ENCODE peak calls at places on chromosomes 7 and 10, in six cellular contexts. One of them, this sample, is unnamed.

GRCh38 chr10:9792181-9792580 is 1225.5 kb upstream of the CELF2 start:
- DNase-seq in stimulated activated CD4-positive, alpha-beta T cell treated with anti-CD3 and anti-CD28 coated beads, Interleukin-12 subunit alpha, Interleukin-12 subunit beta, amount 100 ng/mL, for 4 hours: no peak
- DNase-seq in NCI-H2081: no peak
- DNase-seq in GM23248: peak; percentile 11
- DNase-seq in IMR-90: peak; percentile 37
- DNase-seq in activated gamma-delta T cell: no peak
- DNase-seq in this sample: no peak

GRCh38 chr10:80141696-80142460 is 9.3 kb downstream of the PLAC9 start:
- DNase-seq in stimulated activated CD4-positive, alpha-beta T cell treated with anti-CD3 and anti-CD28 coated beads, Interleukin-12 subunit alpha, Interleukin-12 subunit beta, amount 100 ng/mL, for 4 hours: no peak
- DNase-seq in NCI-H2081: no peak
- DNase-seq in GM23248: no peak
- DNase-seq in IMR-90: no peak
- DNase-seq in activated gamma-delta T cell: no peak
- DNase-seq in this sample: no peak

GRCh38 chr10:10850227-10850626 is 167.4 kb upstream of the CELF2 start:
- DNase-seq in stimulated activated CD4-positive, alpha-beta T cell treated with anti-CD3 and anti-CD28 coated beads, Interleukin-12 subunit alpha, Interleukin-12 subunit beta, amount 100 ng/mL, for 4 hours: no peak
- DNase-seq in NCI-H2081: no peak
- DNase-seq in GM23248: no peak
- DNase-seq in IMR-90: no peak
- DNase-seq in activated gamma-delta T cell: no peak
- DNase-seq in this sample: no peak

GRCh38 chr10:48800283-48800675 is 115.6 kb downstream of the WDFY4 start:
- DNase-seq in stimulated activated CD4-positive, alpha-beta T cell treated with anti-CD3 and anti-CD28 coated beads, Interleukin-12 subunit alpha, Interleukin-12 subunit beta, amount 100 ng/mL, for 4 hours: no peak
- DNase-seq in NCI-H2081: no peak
- DNase-seq in GM23248: no peak
- DNase-seq in IMR-90: no peak
- DNase-seq in activated gamma-delta T cell: no peak
- DNase-seq in this sample: no peak

GRCh38 chr7:74683799-74684198 is 26.3 kb downstream of the GTF2I start:
- DNase-seq in stimulated activated CD4-positive, alpha-beta T cell treated with anti-CD3 and anti-CD28 coated beads, Interleukin-12 subunit alpha, Interleukin-12 subunit beta, amount 100 ng/mL, for 4 hours: no peak
- DNase-seq in NCI-H2081: no peak
- DNase-seq in GM23248: no peak
- DNase-seq in IMR-90: no peak
- DNase-seq in activated gamma-delta T cell: no peak
- DNase-seq in this sample: no peak

GRCh38 chr10:108582387-108582786 is 1340.9 kb downstream of the XPNPEP1 start:
- DNase-seq in stimulated activated CD4-positive, alpha-beta T cell treated with anti-CD3 and anti-CD28 coated beads, Interleukin-12 subunit alpha, Interleukin-12 subunit beta, amount 100 ng/mL, for 4 hours: no peak
- DNase-seq in NCI-H2081: no peak
- DNase-seq in GM23248: peak; percentile 46
- DNase-seq in IMR-90: no peak
- DNase-seq in activated gamma-delta T cell: no peak
- DNase-seq in this sample: no peak

GRCh38 chr10:97631098-97631497 is 2.2 kb downstream of the MORN4 start:
- DNase-seq in stimulated activated CD4-positive, alpha-beta T cell treated with anti-CD3 and anti-CD28 coated beads, Interleukin-12 subunit alpha, Interleukin-12 subunit beta, amount 100 ng/mL, for 4 hours: no peak
- DNase-seq in NCI-H2081: no peak
- DNase-seq in GM23248: peak; percentile 55
- DNase-seq in IMR-90: peak; percentile 86
- DNase-seq in activated gamma-delta T cell: no peak
- DNase-seq in this sample: no peak

GRCh38 chr7:1794888-1795542 is 124.9 kb downstream of the ELFN1 start:
- DNase-seq in stimulated activated CD4-positive, alpha-beta T cell treated with anti-CD3 and anti-CD28 coated beads, Interleukin-12 subunit alpha, Interleukin-12 subunit beta, amount 100 ng/mL, for 4 hours: no peak
- DNase-seq in NCI-H2081: peak; percentile 35
- DNase-seq in GM23248: no peak
- DNase-seq in IMR-90: no peak
- DNase-seq in activated gamma-delta T cell: no peak
- DNase-seq in this sample: no peak

GRCh38 chr10:80506189-80506575 is 31.5 kb upstream of the SH2D4B start:
- DNase-seq in stimulated activated CD4-positive, alpha-beta T cell treated with anti-CD3 and anti-CD28 coated beads, Interleukin-12 subunit alpha, Interleukin-12 subunit beta, amount 100 ng/mL, for 4 hours: no peak
- DNase-seq in NCI-H2081: no peak
- DNase-seq in GM23248: peak; percentile 40
- DNase-seq in IMR-90: peak; percentile 75
- DNase-seq in activated gamma-delta T cell: no peak
- DNase-seq in this sample: no peak

GRCh38 chr7:158966780-158967390 is 110.5 kb downstream of the DYNC2I1 start:
- DNase-seq in stimulated activated CD4-positive, alpha-beta T cell treated with anti-CD3 and anti-CD28 coated beads, Interleukin-12 subunit alpha, Interleukin-12 subunit beta, amount 100 ng/mL, for 4 hours: no peak
- DNase-seq in NCI-H2081: no peak
- DNase-seq in GM23248: no peak
- DNase-seq in IMR-90: no peak
- DNase-seq in activated gamma-delta T cell: no peak
- DNase-seq in this sample: no peak

GRCh38 chr7:98216941-98217622 is 5.8 kb downstream of the BHLHA15 start:
- DNase-seq in stimulated activated CD4-positive, alpha-beta T cell treated with anti-CD3 and anti-CD28 coated beads, Interleukin-12 subunit alpha, Interleukin-12 subunit beta, amount 100 ng/mL, for 4 hours: no peak
- DNase-seq in NCI-H2081: no peak
- DNase-seq in GM23248: no peak
- DNase-seq in IMR-90: no peak
- DNase-seq in activated gamma-delta T cell: no peak
- DNase-seq in this sample: no peak

GRCh38 chr7:93228302-93228701 is 2.0 kb upstream of the HEPACAM2 start:
- DNase-seq in stimulated activated CD4-positive, alpha-beta T cell treated with anti-CD3 and anti-CD28 coated beads, Interleukin-12 subunit alpha, Interleukin-12 subunit beta, amount 100 ng/mL, for 4 hours: no peak
- DNase-seq in NCI-H2081: peak; percentile 86
- DNase-seq in GM23248: peak; percentile 74
- DNase-seq in IMR-90: peak; percentile 70
- DNase-seq in activated gamma-delta T cell: no peak
- DNase-seq in this sample: no peak

GRCh38 chr10:123424537-123424936 is 241.6 kb upstream of the GPR26 start:
- DNase-seq in stimulated activated CD4-positive, alpha-beta T cell treated with anti-CD3 and anti-CD28 coated beads, Interleukin-12 subunit alpha, Interleukin-12 subunit beta, amount 100 ng/mL, for 4 hours: no peak
- DNase-seq in NCI-H2081: no peak
- DNase-seq in GM23248: no peak
- DNase-seq in IMR-90: no peak
- DNase-seq in activated gamma-delta T cell: no peak
- DNase-seq in this sample: no peak

GRCh38 chr10:78664929-78665525 is 403.7 kb upstream of the ZMIZ1 start:
- DNase-seq in stimulated activated CD4-positive, alpha-beta T cell treated with anti-CD3 and anti-CD28 coated beads, Interleukin-12 subunit alpha, Interleukin-12 subunit beta, amount 100 ng/mL, for 4 hours: no peak
- DNase-seq in NCI-H2081: no peak
- DNase-seq in GM23248: peak; percentile 41
- DNase-seq in IMR-90: peak; percentile 39
- DNase-seq in activated gamma-delta T cell: no peak
- DNase-seq in this sample: no peak

GRCh38 chr7:103432713-103433112 is 13.3 kb downstream of the SLC26A5 start:
- DNase-seq in stimulated activated CD4-positive, alpha-beta T cell treated with anti-CD3 and anti-CD28 coated beads, Interleukin-12 subunit alpha, Interleukin-12 subunit beta, amount 100 ng/mL, for 4 hours: no peak
- DNase-seq in NCI-H2081: no peak
- DNase-seq in GM23248: no peak
- DNase-seq in IMR-90: no peak
- DNase-seq in activated gamma-delta T cell: no peak
- DNase-seq in this sample: no peak

GRCh38 chr10:3465406-3465891 is 292.9 kb upstream of the PITRM1 start:
- DNase-seq in stimulated activated CD4-positive, alpha-beta T cell treated with anti-CD3 and anti-CD28 coated beads, Interleukin-12 subunit alpha, Interleukin-12 subunit beta, amount 100 ng/mL, for 4 hours: no peak
- DNase-seq in NCI-H2081: no peak
- DNase-seq in GM23248: no peak
- DNase-seq in IMR-90: peak; percentile 15
- DNase-seq in activated gamma-delta T cell: no peak
- DNase-seq in this sample: no peak

GRCh38 chr10:97686962-97687784 is at the start of gene AVPI1:
- DNase-seq in stimulated activated CD4-positive, alpha-beta T cell treated with anti-CD3 and anti-CD28 coated beads, Interleukin-12 subunit alpha, Interleukin-12 subunit beta, amount 100 ng/mL, for 4 hours: peak; percentile 96
- DNase-seq in NCI-H2081: peak; percentile 93
- DNase-seq in GM23248: peak; percentile 97
- DNase-seq in IMR-90: peak; percentile 96
- DNase-seq in activated gamma-delta T cell: peak; percentile 96
- DNase-seq in this sample: peak; percentile 82

GRCh38 chr10:71696635-71697326 is 22.8 kb downstream of the C10orf105 start:
- DNase-seq in stimulated activated CD4-positive, alpha-beta T cell treated with anti-CD3 and anti-CD28 coated beads, Interleukin-12 subunit alpha, Interleukin-12 subunit beta, amount 100 ng/mL, for 4 hours: peak; percentile 71
- DNase-seq in NCI-H2081: peak; percentile 5
- DNase-seq in GM23248: peak; percentile 55
- DNase-seq in IMR-90: no peak
- DNase-seq in activated gamma-delta T cell: no peak
- DNase-seq in this sample: peak; percentile 71

GRCh38 chr10:61399386-61399785 is 53.8 kb downstream of the TMEM26 start:
- DNase-seq in stimulated activated CD4-positive, alpha-beta T cell treated with anti-CD3 and anti-CD28 coated beads, Interleukin-12 subunit alpha, Interleukin-12 subunit beta, amount 100 ng/mL, for 4 hours: no peak
- DNase-seq in NCI-H2081: no peak
- DNase-seq in GM23248: peak; percentile 55
- DNase-seq in IMR-90: peak; percentile 53
- DNase-seq in activated gamma-delta T cell: no peak
- DNase-seq in this sample: no peak

GRCh38 chr7:136229819-136230609 is 252.9 kb upstream of the MTPN start:
- DNase-seq in stimulated activated CD4-positive, alpha-beta T cell treated with anti-CD3 and anti-CD28 coated beads, Interleukin-12 subunit alpha, Interleukin-12 subunit beta, amount 100 ng/mL, for 4 hours: no peak
- DNase-seq in NCI-H2081: no peak
- DNase-seq in GM23248: no peak
- DNase-seq in IMR-90: no peak
- DNase-seq in activated gamma-delta T cell: no peak
- DNase-seq in this sample: no peak

GRCh38 chr7:66779669-66780408 is 39.3 kb downstream of the RABGEF1 start:
- DNase-seq in stimulated activated CD4-positive, alpha-beta T cell treated with anti-CD3 and anti-CD28 coated beads, Interleukin-12 subunit alpha, Interleukin-12 subunit beta, amount 100 ng/mL, for 4 hours: no peak
- DNase-seq in NCI-H2081: no peak
- DNase-seq in GM23248: peak; percentile 82
- DNase-seq in IMR-90: peak; percentile 56
- DNase-seq in activated gamma-delta T cell: no peak
- DNase-seq in this sample: no peak

GRCh38 chr7:2613926-2614613 is 17.7 kb upstream of the TTYH3 start:
- DNase-seq in stimulated activated CD4-positive, alpha-beta T cell treated with anti-CD3 and anti-CD28 coated beads, Interleukin-12 subunit alpha, Interleukin-12 subunit beta, amount 100 ng/mL, for 4 hours: no peak
- DNase-seq in NCI-H2081: peak; percentile 61
- DNase-seq in GM23248: peak; percentile 74
- DNase-seq in IMR-90: no peak
- DNase-seq in activated gamma-delta T cell: no peak
- DNase-seq in this sample: no peak

GRCh38 chr7:157347217-157347904 is 10.6 kb downstream of the DNAJB6 start:
- DNase-seq in stimulated activated CD4-positive, alpha-beta T cell treated with anti-CD3 and anti-CD28 coated beads, Interleukin-12 subunit alpha, Interleukin-12 subunit beta, amount 100 ng/mL, for 4 hours: peak; percentile 16
- DNase-seq in NCI-H2081: no peak
- DNase-seq in GM23248: peak; percentile 98
- DNase-seq in IMR-90: peak; percentile 85
- DNase-seq in activated gamma-delta T cell: no peak
- DNase-seq in this sample: no peak

GRCh38 chr7:17489987-17490386 is 191.5 kb downstream of the AHR start:
- DNase-seq in stimulated activated CD4-positive, alpha-beta T cell treated with anti-CD3 and anti-CD28 coated beads, Interleukin-12 subunit alpha, Interleukin-12 subunit beta, amount 100 ng/mL, for 4 hours: no peak
- DNase-seq in NCI-H2081: no peak
- DNase-seq in GM23248: no peak
- DNase-seq in IMR-90: no peak
- DNase-seq in activated gamma-delta T cell: no peak
- DNase-seq in this sample: no peak

GRCh38 chr10:96395931-96396877 is 37.4 kb upstream of the OPALIN start:
- DNase-seq in stimulated activated CD4-positive, alpha-beta T cell treated with anti-CD3 and anti-CD28 coated beads, Interleukin-12 subunit alpha, Interleukin-12 subunit beta, amount 100 ng/mL, for 4 hours: peak; percentile 54
- DNase-seq in NCI-H2081: peak; percentile 22
- DNase-seq in GM23248: peak; percentile 85
- DNase-seq in IMR-90: peak; percentile 67
- DNase-seq in activated gamma-delta T cell: no peak
- DNase-seq in this sample: peak; percentile 44

GRCh38 chr7:128347573-128348147 is 4.0 kb upstream of the RBM28 start:
- DNase-seq in stimulated activated CD4-positive, alpha-beta T cell treated with anti-CD3 and anti-CD28 coated beads, Interleukin-12 subunit alpha, Interleukin-12 subunit beta, amount 100 ng/mL, for 4 hours: peak; percentile 53
- DNase-seq in NCI-H2081: peak; percentile 39
- DNase-seq in GM23248: peak; percentile 68
- DNase-seq in IMR-90: peak; percentile 45
- DNase-seq in activated gamma-delta T cell: no peak
- DNase-seq in this sample: no peak

GRCh38 chr10:124522903-124523260 is 61.3 kb downstream of the LHPP start:
- DNase-seq in stimulated activated CD4-positive, alpha-beta T cell treated with anti-CD3 and anti-CD28 coated beads, Interleukin-12 subunit alpha, Interleukin-12 subunit beta, amount 100 ng/mL, for 4 hours: no peak
- DNase-seq in NCI-H2081: no peak
- DNase-seq in GM23248: no peak
- DNase-seq in IMR-90: no peak
- DNase-seq in activated gamma-delta T cell: no peak
- DNase-seq in this sample: no peak

GRCh38 chr10:123945506-123945905 is 53.9 kb upstream of the CPXM2 start:
- DNase-seq in stimulated activated CD4-positive, alpha-beta T cell treated with anti-CD3 and anti-CD28 coated beads, Interleukin-12 subunit alpha, Interleukin-12 subunit beta, amount 100 ng/mL, for 4 hours: no peak
- DNase-seq in NCI-H2081: no peak
- DNase-seq in GM23248: peak; percentile 79
- DNase-seq in IMR-90: peak; percentile 2
- DNase-seq in activated gamma-delta T cell: no peak
- DNase-seq in this sample: no peak

GRCh38 chr10:43100366-43100765 is 23.5 kb downstream of the RET start:
- DNase-seq in stimulated activated CD4-positive, alpha-beta T cell treated with anti-CD3 and anti-CD28 coated beads, Interleukin-12 subunit alpha, Interleukin-12 subunit beta, amount 100 ng/mL, for 4 hours: no peak
- DNase-seq in NCI-H2081: no peak
- DNase-seq in GM23248: no peak
- DNase-seq in IMR-90: no peak
- DNase-seq in activated gamma-delta T cell: no peak
- DNase-seq in this sample: no peak

GRCh38 chr7:150371996-150372270 is 3.3 kb downstream of the REPIN1 start:
- DNase-seq in stimulated activated CD4-positive, alpha-beta T cell treated with anti-CD3 and anti-CD28 coated beads, Interleukin-12 subunit alpha, Interleukin-12 subunit beta, amount 100 ng/mL, for 4 hours: no peak
- DNase-seq in NCI-H2081: no peak
- DNase-seq in GM23248: no peak
- DNase-seq in IMR-90: no peak
- DNase-seq in activated gamma-delta T cell: no peak
- DNase-seq in this sample: no peak

GRCh38 chr10:113480828-113481502 is 71.9 kb upstream of the HABP2 start:
- DNase-seq in stimulated activated CD4-positive, alpha-beta T cell treated with anti-CD3 and anti-CD28 coated beads, Interleukin-12 subunit alpha, Interleukin-12 subunit beta, amount 100 ng/mL, for 4 hours: no peak
- DNase-seq in NCI-H2081: peak; percentile 85
- DNase-seq in GM23248: no peak
- DNase-seq in IMR-90: no peak
- DNase-seq in activated gamma-delta T cell: no peak
- DNase-seq in this sample: no peak

GRCh38 chr7:98399903-98400537 is 870 bp downstream of the BAIAP2L1 start:
- DNase-seq in stimulated activated CD4-positive, alpha-beta T cell treated with anti-CD3 and anti-CD28 coated beads, Interleukin-12 subunit alpha, Interleukin-12 subunit beta, amount 100 ng/mL, for 4 hours: no peak
- DNase-seq in NCI-H2081: no peak
- DNase-seq in GM23248: peak; percentile 37
- DNase-seq in IMR-90: peak; percentile 17
- DNase-seq in activated gamma-delta T cell: no peak
- DNase-seq in this sample: no peak

GRCh38 chr10:99329238-99329890 is at the start of gene CNNM1:
- DNase-seq in stimulated activated CD4-positive, alpha-beta T cell treated with anti-CD3 and anti-CD28 coated beads, Interleukin-12 subunit alpha, Interleukin-12 subunit beta, amount 100 ng/mL, for 4 hours: peak; percentile 32
- DNase-seq in NCI-H2081: peak; percentile 63
- DNase-seq in GM23248: peak; percentile 75
- DNase-seq in IMR-90: no peak
- DNase-seq in activated gamma-delta T cell: no peak
- DNase-seq in this sample: no peak

GRCh38 chr10:28975891-28976471 is 298.7 kb downstream of the BAMBI start:
- DNase-seq in stimulated activated CD4-positive, alpha-beta T cell treated with anti-CD3 and anti-CD28 coated beads, Interleukin-12 subunit alpha, Interleukin-12 subunit beta, amount 100 ng/mL, for 4 hours: no peak
- DNase-seq in NCI-H2081: peak; percentile 62
- DNase-seq in GM23248: no peak
- DNase-seq in IMR-90: peak; percentile 36
- DNase-seq in activated gamma-delta T cell: no peak
- DNase-seq in this sample: no peak